ENCODE peak calls at places on chromosomes 1 and 21, in six cellular contexts. One of them, this sample, is unnamed.

GRCh38 chr1:171852273-171852672 is 11.0 kb downstream of the DNM3 start:
- DNase-seq in small intestine: no peak
- DNase-seq in left lung: no peak
- DNase-seq in fibroblast of lung: peak; percentile 69
- DNase-seq in psoas muscle: no peak
- DNase-seq in endothelial cell of umbilical vein: no peak
- DNase-seq in this sample: no peak

GRCh38 chr1:9589144-9589718 is 520 bp downstream of the TMEM201 start:
- DNase-seq in left lung: no peak
- DNase-seq in endothelial cell of umbilical vein: peak; percentile 44
- DNase-seq in psoas muscle: no peak
- DNase-seq in small intestine: peak; percentile 35
- DNase-seq in fibroblast of lung: peak; percentile 32
- DNase-seq in this sample: no peak

GRCh38 chr1:14265515-14265914 is 333.0 kb upstream of the KAZN start:
- DNase-seq in psoas muscle: no peak
- DNase-seq in left lung: no peak
- DNase-seq in small intestine: no peak
- DNase-seq in endothelial cell of umbilical vein: no peak
- DNase-seq in fibroblast of lung: no peak
- DNase-seq in this sample: no peak

GRCh38 chr1:33050221-33051076 is 13.8 kb upstream of the AK2 start:
- DNase-seq in psoas muscle: no peak
- DNase-seq in small intestine: no peak
- DNase-seq in fibroblast of lung: peak; percentile 88
- DNase-seq in endothelial cell of umbilical vein: no peak
- DNase-seq in left lung: no peak
- DNase-seq in this sample: no peak

GRCh38 chr1:88922214-88922613 is 30.8 kb upstream of the GTF2B start:
- DNase-seq in psoas muscle: no peak
- DNase-seq in endothelial cell of umbilical vein: no peak
- DNase-seq in left lung: no peak
- DNase-seq in small intestine: no peak
- DNase-seq in fibroblast of lung: no peak
- DNase-seq in this sample: no peak

GRCh38 chr21:29350246-29350779 is 51.6 kb downstream of the BACH1 start:
- DNase-seq in psoas muscle: no peak
- DNase-seq in left lung: no peak
- DNase-seq in endothelial cell of umbilical vein: no peak
- DNase-seq in fibroblast of lung: peak; percentile 86
- DNase-seq in small intestine: peak; percentile 51
- DNase-seq in this sample: no peak

GRCh38 chr1:230127105-230128054 is 60.3 kb downstream of the GALNT2 start:
- DNase-seq in psoas muscle: no peak
- DNase-seq in endothelial cell of umbilical vein: no peak
- DNase-seq in left lung: no peak
- DNase-seq in small intestine: no peak
- DNase-seq in fibroblast of lung: no peak
- DNase-seq in this sample: no peak

GRCh38 chr1:178017517-178017916 is 47.7 kb upstream of the SEC16B start:
- DNase-seq in endothelial cell of umbilical vein: no peak
- DNase-seq in psoas muscle: no peak
- DNase-seq in fibroblast of lung: no peak
- DNase-seq in left lung: no peak
- DNase-seq in small intestine: no peak
- DNase-seq in this sample: no peak

GRCh38 chr21:32940079-32941014 is 85.4 kb upstream of the OLIG2 start:
- DNase-seq in left lung: no peak
- DNase-seq in fibroblast of lung: peak; percentile 34
- DNase-seq in endothelial cell of umbilical vein: peak; percentile 40
- DNase-seq in psoas muscle: no peak
- DNase-seq in small intestine: peak; percentile 56
- DNase-seq in this sample: no peak

GRCh38 chr1:198605880-198606458 is 32.9 kb upstream of the PTPRC start:
- DNase-seq in left lung: no peak
- DNase-seq in endothelial cell of umbilical vein: peak; percentile 10
- DNase-seq in small intestine: no peak
- DNase-seq in fibroblast of lung: peak; percentile 18
- DNase-seq in psoas muscle: no peak
- DNase-seq in this sample: no peak

GRCh38 chr1:34476371-34476770 is 278.5 kb upstream of the GJB5 start:
- DNase-seq in endothelial cell of umbilical vein: no peak
- DNase-seq in left lung: no peak
- DNase-seq in small intestine: no peak
- DNase-seq in psoas muscle: no peak
- DNase-seq in fibroblast of lung: no peak
- DNase-seq in this sample: no peak

GRCh38 chr1:6163973-6164617 is 16.0 kb downstream of the CHD5 start:
- DNase-seq in small intestine: no peak
- DNase-seq in endothelial cell of umbilical vein: no peak
- DNase-seq in psoas muscle: no peak
- DNase-seq in left lung: no peak
- DNase-seq in fibroblast of lung: no peak
- DNase-seq in this sample: no peak

GRCh38 chr1:6166221-6166620 is 13.9 kb downstream of the CHD5 start:
- DNase-seq in small intestine: no peak
- DNase-seq in left lung: no peak
- DNase-seq in psoas muscle: no peak
- DNase-seq in endothelial cell of umbilical vein: no peak
- DNase-seq in fibroblast of lung: no peak
- DNase-seq in this sample: no peak

GRCh38 chr1:6165027-6165426 is 15.1 kb downstream of the CHD5 start:
- DNase-seq in fibroblast of lung: no peak
- DNase-seq in psoas muscle: no peak
- DNase-seq in small intestine: no peak
- DNase-seq in endothelial cell of umbilical vein: no peak
- DNase-seq in left lung: no peak
- DNase-seq in this sample: no peak

GRCh38 chr1:6166655-6167390 is 13.3 kb downstream of the CHD5 start:
- DNase-seq in psoas muscle: no peak
- DNase-seq in endothelial cell of umbilical vein: no peak
- DNase-seq in fibroblast of lung: no peak
- DNase-seq in small intestine: no peak
- DNase-seq in left lung: no peak
- DNase-seq in this sample: no peak

GRCh38 chr1:6165441-6165985 is 14.6 kb downstream of the CHD5 start:
- DNase-seq in endothelial cell of umbilical vein: no peak
- DNase-seq in psoas muscle: no peak
- DNase-seq in left lung: no peak
- DNase-seq in small intestine: no peak
- DNase-seq in fibroblast of lung: no peak
- DNase-seq in this sample: no peak
- H3K4me1 ChIP-seq in endothelial cell of umbilical vein: no peaks in the 10 kb centered on the region
- H3K4me1 ChIP-seq in psoas muscle: no peaks in the 10 kb centered on the region
- H3K4me1 ChIP-seq in left lung: peaks cover 4% of the 10 kb centered on the region
- H3K4me1 ChIP-seq in small intestine: no peaks in the 10 kb centered on the region
- H3K4me1 ChIP-seq in fibroblast of lung: no peaks in the 10 kb centered on the region
- H3K4me1 ChIP-seq in this sample: no peaks in the 10 kb centered on the region

DNA sequence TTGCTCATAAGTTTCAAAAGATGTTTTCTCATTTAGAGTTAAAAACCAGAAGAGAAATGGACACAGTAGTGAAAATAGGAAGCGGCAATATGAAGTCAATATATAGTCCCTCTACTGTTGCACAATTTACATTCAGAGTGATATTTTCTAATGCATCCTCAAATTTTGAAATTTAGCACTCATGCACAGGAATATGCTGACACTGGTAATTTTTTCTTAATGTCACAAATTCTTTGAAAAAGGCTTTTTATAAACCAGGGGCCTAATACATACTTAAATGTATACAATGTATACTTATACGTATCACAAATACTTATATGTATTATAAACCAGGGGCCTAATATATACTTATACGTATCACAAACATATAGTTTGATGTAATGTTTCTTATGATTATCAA is 19.4 kb downstream of the ST7L start:
- DNase-seq in small intestine: no peak
- DNase-seq in left lung: no peak
- DNase-seq in endothelial cell of umbilical vein: no peak
- DNase-seq in fibroblast of lung: no peak
- DNase-seq in psoas muscle: no peak
- DNase-seq in this sample: no peak
- H3K27ac ChIP-seq in small intestine: no peak overlapping the region
- H3K27ac ChIP-seq in left lung: no peak overlapping the region
- H3K27ac ChIP-seq in endothelial cell of umbilical vein: no peak overlapping the region
- H3K27ac ChIP-seq in fibroblast of lung: no peak overlapping the region
- H3K27ac ChIP-seq in psoas muscle: no peak overlapping the region
- H3K27ac ChIP-seq in this sample: no peak overlapping the region

DNA sequence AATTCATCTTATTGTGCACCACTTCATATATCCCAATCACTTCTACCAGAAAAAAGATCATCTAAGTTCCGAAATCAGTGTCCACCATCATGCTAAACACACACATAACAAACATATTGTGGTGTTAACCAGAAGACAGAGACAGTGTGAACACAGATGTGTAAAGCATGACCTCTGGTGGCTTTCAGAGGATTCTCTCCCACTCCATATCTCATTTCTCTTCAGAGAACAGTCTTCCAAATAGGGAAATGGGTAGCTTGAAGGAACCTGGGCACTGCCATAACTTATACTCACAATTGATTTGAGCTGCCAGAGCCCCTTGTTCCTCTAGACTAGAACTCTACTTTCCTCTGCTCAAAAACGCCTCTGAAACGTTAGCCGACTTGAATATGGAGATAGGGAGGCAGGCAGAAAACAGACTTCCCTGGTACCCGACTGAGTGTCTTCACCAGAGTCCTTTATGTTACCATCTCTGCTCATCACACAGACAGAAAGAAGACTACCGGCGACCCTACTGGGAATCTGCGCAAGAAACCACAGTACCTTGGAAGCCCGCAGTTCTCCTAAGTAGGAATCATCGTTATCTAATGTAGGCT is 1.8 kb upstream of the ELAPOR1 start:
- DNase-seq in psoas muscle: no peak
- DNase-seq in fibroblast of lung: peak; percentile 20
- DNase-seq in left lung: no peak
- DNase-seq in small intestine: no peak
- DNase-seq in endothelial cell of umbilical vein: peak; percentile 22
- DNase-seq in this sample: no peak
- H3K4me3 ChIP-seq in psoas muscle: peak overlapping the region; percentile 56
- H3K4me3 ChIP-seq in fibroblast of lung: no peak overlapping the region
- H3K4me3 ChIP-seq in left lung: no peak overlapping the region
- H3K4me3 ChIP-seq in small intestine: no peak overlapping the region
- H3K4me3 ChIP-seq in endothelial cell of umbilical vein: no peak overlapping the region
- H3K4me3 ChIP-seq in this sample: peak overlapping the region; percentile 23

GRCh38 chr1:93680121-93681094 is 1.2 kb downstream of the BCAR3 start:
- DNase-seq in psoas muscle: peak; percentile 83
- DNase-seq in endothelial cell of umbilical vein: peak; percentile 89
- DNase-seq in small intestine: peak; percentile 88
- DNase-seq in left lung: peak; percentile 85
- DNase-seq in fibroblast of lung: peak; percentile 90
- DNase-seq in this sample: peak; percentile 19
- H3K4me1 ChIP-seq in psoas muscle: peaks cover 14% of the 10 kb centered on the region
- H3K4me1 ChIP-seq in endothelial cell of umbilical vein: peaks cover 47% of the 10 kb centered on the region
- H3K4me1 ChIP-seq in small intestine: no peaks in the 10 kb centered on the region
- H3K4me1 ChIP-seq in left lung: peaks cover 27% of the 10 kb centered on the region
- H3K4me1 ChIP-seq in fibroblast of lung: peaks cover 25% of the 10 kb centered on the region
- H3K4me1 ChIP-seq in this sample: peaks cover 6% of the 10 kb centered on the region

GRCh38 chr21:27418338-27418737 is 451.4 kb upstream of the ADAMTS5 start:
- DNase-seq in endothelial cell of umbilical vein: no peak
- DNase-seq in small intestine: no peak
- DNase-seq in fibroblast of lung: no peak
- DNase-seq in psoas muscle: no peak
- DNase-seq in left lung: no peak
- DNase-seq in this sample: no peak
- H3K27ac ChIP-seq in endothelial cell of umbilical vein: no peak overlapping the region
- H3K27ac ChIP-seq in small intestine: no peak overlapping the region
- H3K27ac ChIP-seq in fibroblast of lung: no peak overlapping the region
- H3K27ac ChIP-seq in psoas muscle: no peak overlapping the region
- H3K27ac ChIP-seq in left lung: no peak overlapping the region
- H3K27ac ChIP-seq in this sample: no peak overlapping the region

This sample was measured in esophagus squamous epithelium.